ENCODE peak calls at places on chromosome 12, in six cellular contexts. One of them, this sample, is unnamed.

GRCh38 chr12:25436206-25436912 is 116.7 kb downstream of the LMNTD1 start:
- DNase-seq in NCI-H187 treated with DMSO at 0.1 percent for 48 hours: no peak
- DNase-seq in neuronal stem cell: peak
- DNase-seq in ELR: peak
- DNase-seq in frontal cortex: peak
- DNase-seq in endodermal cell: peak
- DNase-seq in this sample: no peak

GRCh38 chr12:59085680-59086079 is 165.4 kb upstream of the LRIG3 start:
- DNase-seq in frontal cortex: no peak
- DNase-seq in endodermal cell: no peak
- DNase-seq in ELR: no peak
- DNase-seq in NCI-H187 treated with DMSO at 0.1 percent for 48 hours: no peak
- DNase-seq in neuronal stem cell: no peak
- DNase-seq in this sample: no peak

GRCh38 chr12:10952645-10953044 is 13.6 kb upstream of the TAS2R14 start:
- DNase-seq in endodermal cell: no peak
- DNase-seq in ELR: no peak
- DNase-seq in NCI-H187 treated with DMSO at 0.1 percent for 48 hours: no peak
- DNase-seq in neuronal stem cell: no peak
- DNase-seq in frontal cortex: no peak
- DNase-seq in this sample: no peak

GRCh38 chr12:93645702-93646101 is 31.5 kb upstream of the CRADD start:
- DNase-seq in ELR: peak
- DNase-seq in endodermal cell: no peak
- DNase-seq in frontal cortex: no peak
- DNase-seq in neuronal stem cell: no peak
- DNase-seq in NCI-H187 treated with DMSO at 0.1 percent for 48 hours: no peak
- DNase-seq in this sample: no peak

GRCh38 chr12:3869860-3870259 is 3.3 kb downstream of the PARP11 start:
- DNase-seq in NCI-H187 treated with DMSO at 0.1 percent for 48 hours: no peak
- DNase-seq in ELR: no peak
- DNase-seq in neuronal stem cell: no peak
- DNase-seq in endodermal cell: no peak
- DNase-seq in frontal cortex: no peak
- DNase-seq in this sample: no peak

GRCh38 chr12:56520025-56520810 is 1.4 kb upstream of the RBMS2 start:
- DNase-seq in neuronal stem cell: no peak
- DNase-seq in frontal cortex: no peak
- DNase-seq in endodermal cell: no peak
- DNase-seq in ELR: peak
- DNase-seq in NCI-H187 treated with DMSO at 0.1 percent for 48 hours: no peak
- DNase-seq in this sample: no peak

GRCh38 chr12:102435827-102436436 is 44.4 kb downstream of the IGF1 start:
- DNase-seq in ELR: no peak
- DNase-seq in NCI-H187 treated with DMSO at 0.1 percent for 48 hours: no peak
- DNase-seq in endodermal cell: no peak
- DNase-seq in neuronal stem cell: no peak
- DNase-seq in frontal cortex: no peak
- DNase-seq in this sample: no peak

GRCh38 chr12:120642806-120643205 is 2.4 kb downstream of the CABP1 start:
- DNase-seq in ELR: peak
- DNase-seq in frontal cortex: no peak
- DNase-seq in NCI-H187 treated with DMSO at 0.1 percent for 48 hours: no peak
- DNase-seq in endodermal cell: no peak
- DNase-seq in neuronal stem cell: no peak
- DNase-seq in this sample: no peak

GRCh38 chr12:71353607-71354006 is 86.0 kb upstream of the LGR5 start:
- DNase-seq in NCI-H187 treated with DMSO at 0.1 percent for 48 hours: no peak
- DNase-seq in frontal cortex: no peak
- DNase-seq in neuronal stem cell: no peak
- DNase-seq in endodermal cell: no peak
- DNase-seq in ELR: no peak
- DNase-seq in this sample: no peak

GRCh38 chr12:42741771-42742510 is 152.4 kb upstream of the PRICKLE1 start:
- DNase-seq in ELR: peak
- DNase-seq in NCI-H187 treated with DMSO at 0.1 percent for 48 hours: no peak
- DNase-seq in endodermal cell: no peak
- DNase-seq in neuronal stem cell: no peak
- DNase-seq in frontal cortex: no peak
- DNase-seq in this sample: no peak

GRCh38 chr12:66901136-66901932 is 222.5 kb upstream of the GRIP1 start:
- DNase-seq in endodermal cell: no peak
- DNase-seq in NCI-H187 treated with DMSO at 0.1 percent for 48 hours: no peak
- DNase-seq in neuronal stem cell: no peak
- DNase-seq in ELR: no peak
- DNase-seq in frontal cortex: no peak
- DNase-seq in this sample: no peak

GRCh38 chr12:58364389-58365086 is 423.2 kb downstream of the ATP23 start:
- DNase-seq in neuronal stem cell: no peak
- DNase-seq in ELR: peak
- DNase-seq in frontal cortex: no peak
- DNase-seq in endodermal cell: no peak
- DNase-seq in NCI-H187 treated with DMSO at 0.1 percent for 48 hours: no peak
- DNase-seq in this sample: no peak

GRCh38 chr12:62725781-62726180 is 209.2 kb downstream of the PPM1H start:
- DNase-seq in NCI-H187 treated with DMSO at 0.1 percent for 48 hours: no peak
- DNase-seq in frontal cortex: no peak
- DNase-seq in ELR: peak
- DNase-seq in neuronal stem cell: no peak
- DNase-seq in endodermal cell: no peak
- DNase-seq in this sample: no peak

GRCh38 chr12:46269429-46270241 is 792 bp upstream of the SLC38A1 start:
- DNase-seq in NCI-H187 treated with DMSO at 0.1 percent for 48 hours: no peak
- DNase-seq in endodermal cell: peak
- DNase-seq in frontal cortex: peak
- DNase-seq in ELR: peak
- DNase-seq in neuronal stem cell: no peak
- DNase-seq in this sample: no peak

GRCh38 chr12:33182485-33182884 is 257.1 kb downstream of the SYT10 start:
- DNase-seq in NCI-H187 treated with DMSO at 0.1 percent for 48 hours: no peak
- DNase-seq in neuronal stem cell: no peak
- DNase-seq in ELR: no peak
- DNase-seq in endodermal cell: no peak
- DNase-seq in frontal cortex: no peak
- DNase-seq in this sample: no peak

GRCh38 chr12:47741340-47741703 is 16.0 kb upstream of the ENDOU start:
- DNase-seq in neuronal stem cell: no peak
- DNase-seq in ELR: no peak
- DNase-seq in endodermal cell: no peak
- DNase-seq in NCI-H187 treated with DMSO at 0.1 percent for 48 hours: no peak
- DNase-seq in frontal cortex: peak
- DNase-seq in this sample: peak

GRCh38 chr12:105978686-105979085 is 160.1 kb downstream of the NUAK1 start:
- DNase-seq in frontal cortex: no peak
- DNase-seq in neuronal stem cell: no peak
- DNase-seq in endodermal cell: no peak
- DNase-seq in ELR: no peak
- DNase-seq in NCI-H187 treated with DMSO at 0.1 percent for 48 hours: no peak
- DNase-seq in this sample: no peak

GRCh38 chr12:71972441-71973074 is 33.9 kb downstream of the TPH2 start:
- DNase-seq in frontal cortex: no peak
- DNase-seq in NCI-H187 treated with DMSO at 0.1 percent for 48 hours: no peak
- DNase-seq in neuronal stem cell: no peak
- DNase-seq in ELR: no peak
- DNase-seq in endodermal cell: peak
- DNase-seq in this sample: no peak

GRCh38 chr12:123431951-123432886 is 4.3 kb downstream of the RILPL2 start:
- DNase-seq in NCI-H187 treated with DMSO at 0.1 percent for 48 hours: no peak
- DNase-seq in neuronal stem cell: no peak
- DNase-seq in frontal cortex: no peak
- DNase-seq in endodermal cell: no peak
- DNase-seq in ELR: no peak
- DNase-seq in this sample: no peak

GRCh38 chr12:67981236-67982164 is 7.7 kb upstream of the IFNG-AS1 start:
- DNase-seq in frontal cortex: no peak
- DNase-seq in neuronal stem cell: no peak
- DNase-seq in ELR: peak
- DNase-seq in NCI-H187 treated with DMSO at 0.1 percent for 48 hours: no peak
- DNase-seq in endodermal cell: no peak
- DNase-seq in this sample: no peak

GRCh38 chr12:46675736-46676135 is 150.1 kb downstream of the SLC38A4 start:
- DNase-seq in frontal cortex: peak
- DNase-seq in endodermal cell: peak
- DNase-seq in ELR: peak
- DNase-seq in neuronal stem cell: peak
- DNase-seq in NCI-H187 treated with DMSO at 0.1 percent for 48 hours: no peak
- DNase-seq in this sample: no peak

GRCh38 chr12:111446631-111447570 is 41.2 kb downstream of the SH2B3 start:
- DNase-seq in neuronal stem cell: no peak
- DNase-seq in frontal cortex: no peak
- DNase-seq in endodermal cell: peak
- DNase-seq in ELR: no peak
- DNase-seq in NCI-H187 treated with DMSO at 0.1 percent for 48 hours: no peak
- DNase-seq in this sample: no peak

GRCh38 chr12:59698599-59698998 is 102.8 kb downstream of the SLC16A7 start:
- DNase-seq in neuronal stem cell: no peak
- DNase-seq in frontal cortex: no peak
- DNase-seq in endodermal cell: no peak
- DNase-seq in ELR: peak
- DNase-seq in NCI-H187 treated with DMSO at 0.1 percent for 48 hours: no peak
- DNase-seq in this sample: no peak

GRCh38 chr12:129101404-129101803 is 248.1 kb downstream of the GLT1D1 start:
- DNase-seq in NCI-H187 treated with DMSO at 0.1 percent for 48 hours: no peak
- DNase-seq in frontal cortex: no peak
- DNase-seq in neuronal stem cell: no peak
- DNase-seq in endodermal cell: peak
- DNase-seq in ELR: no peak
- DNase-seq in this sample: no peak

GRCh38 chr12:119448737-119449136 is 114.2 kb downstream of the CCDC60 start:
- DNase-seq in NCI-H187 treated with DMSO at 0.1 percent for 48 hours: no peak
- DNase-seq in frontal cortex: no peak
- DNase-seq in ELR: no peak
- DNase-seq in endodermal cell: no peak
- DNase-seq in neuronal stem cell: no peak
- DNase-seq in this sample: no peak

GRCh38 chr12:53115112-53115890 is 12.0 kb downstream of the SOAT2 start:
- DNase-seq in NCI-H187 treated with DMSO at 0.1 percent for 48 hours: no peak
- DNase-seq in neuronal stem cell: no peak
- DNase-seq in frontal cortex: no peak
- DNase-seq in ELR: no peak
- DNase-seq in endodermal cell: peak
- DNase-seq in this sample: no peak

GRCh38 chr12:12004524-12004923 is 66.2 kb upstream of the BCL2L14 start:
- DNase-seq in NCI-H187 treated with DMSO at 0.1 percent for 48 hours: no peak
- DNase-seq in frontal cortex: no peak
- DNase-seq in neuronal stem cell: no peak
- DNase-seq in endodermal cell: no peak
- DNase-seq in ELR: no peak
- DNase-seq in this sample: no peak

GRCh38 chr12:57896437-57897201 is 44.7 kb upstream of the ATP23 start:
- DNase-seq in frontal cortex: peak
- DNase-seq in NCI-H187 treated with DMSO at 0.1 percent for 48 hours: no peak
- DNase-seq in endodermal cell: peak
- DNase-seq in neuronal stem cell: peak
- DNase-seq in ELR: peak
- DNase-seq in this sample: peak

GRCh38 chr12:81257952-81258551 is 180.2 kb downstream of the ACSS3 start:
- DNase-seq in endodermal cell: no peak
- DNase-seq in NCI-H187 treated with DMSO at 0.1 percent for 48 hours: no peak
- DNase-seq in ELR: peak
- DNase-seq in frontal cortex: peak
- DNase-seq in neuronal stem cell: peak
- DNase-seq in this sample: peak

GRCh38 chr12:103997277-103997900 is 31.7 kb downstream of the TDG start:
- DNase-seq in endodermal cell: no peak
- DNase-seq in frontal cortex: no peak
- DNase-seq in ELR: no peak
- DNase-seq in neuronal stem cell: no peak
- DNase-seq in NCI-H187 treated with DMSO at 0.1 percent for 48 hours: no peak
- DNase-seq in this sample: no peak

GRCh38 chr12:50400104-50400637 is 514 bp upstream of the LARP4 start:
- DNase-seq in endodermal cell: no peak
- DNase-seq in ELR: peak
- DNase-seq in NCI-H187 treated with DMSO at 0.1 percent for 48 hours: no peak
- DNase-seq in neuronal stem cell: no peak
- DNase-seq in frontal cortex: no peak
- DNase-seq in this sample: no peak

GRCh38 chr12:17992002-17992656 is 97.9 kb downstream of the RERGL start:
- DNase-seq in NCI-H187 treated with DMSO at 0.1 percent for 48 hours: peak
- DNase-seq in ELR: peak
- DNase-seq in neuronal stem cell: peak
- DNase-seq in frontal cortex: peak
- DNase-seq in endodermal cell: peak
- DNase-seq in this sample: no peak

GRCh38 chr12:19144985-19145384 is 15.5 kb downstream of the PLEKHA5 start:
- DNase-seq in frontal cortex: no peak
- DNase-seq in endodermal cell: no peak
- DNase-seq in NCI-H187 treated with DMSO at 0.1 percent for 48 hours: no peak
- DNase-seq in ELR: no peak
- DNase-seq in neuronal stem cell: no peak
- DNase-seq in this sample: no peak

GRCh38 chr12:5083955-5084849 is 40.5 kb downstream of the KCNA5 start:
- DNase-seq in neuronal stem cell: peak
- DNase-seq in frontal cortex: peak
- DNase-seq in NCI-H187 treated with DMSO at 0.1 percent for 48 hours: no peak
- DNase-seq in ELR: peak
- DNase-seq in endodermal cell: peak
- DNase-seq in this sample: peak

GRCh38 chr12:127121494-127122070 is 1145.4 kb upstream of the TMEM132C start:
- DNase-seq in NCI-H187 treated with DMSO at 0.1 percent for 48 hours: no peak
- DNase-seq in endodermal cell: no peak
- DNase-seq in neuronal stem cell: no peak
- DNase-seq in ELR: no peak
- DNase-seq in frontal cortex: no peak
- DNase-seq in this sample: no peak

GRCh38 chr12:67475725-67476124 is 172.8 kb upstream of the DYRK2 start:
- DNase-seq in frontal cortex: no peak
- DNase-seq in neuronal stem cell: no peak
- DNase-seq in endodermal cell: no peak
- DNase-seq in ELR: no peak
- DNase-seq in NCI-H187 treated with DMSO at 0.1 percent for 48 hours: no peak
- DNase-seq in this sample: no peak

GRCh38 chr12:25689996-25690501 is 137.0 kb upstream of the LMNTD1 start:
- DNase-seq in neuronal stem cell: no peak
- DNase-seq in NCI-H187 treated with DMSO at 0.1 percent for 48 hours: no peak
- DNase-seq in frontal cortex: peak
- DNase-seq in endodermal cell: no peak
- DNase-seq in ELR: no peak
- DNase-seq in this sample: no peak